ENCODE peak calls at places on chromosome 19, in four cellular contexts. M is GM10248, X is T-helper 2 cell, Y is NCI-H774. N is an unnamed sample.

GRCh38 chr19:52778811-52779210 is 7.8 kb downstream of the ZNF600 start:
- DNase-seq in M (peak), Y (no peak), X (peak), N (no peak)

GRCh38 chr19:7513809-7514642 is 1.9 kb upstream of the ZNF358 start:
- DNase-seq in M (no peak), Y (no peak), X (no peak), N (no peak)

GRCh38 chr19:1862424-1863307 is 713 bp downstream of the KLF16 start:
- DNase-seq in X (peak), M (peak), Y (peak), N (no peak)

GRCh38 chr19:45952691-45953505 is 20.8 kb downstream of the NOVA2 start:
- DNase-seq in M (peak), Y (peak), X (peak), N (no peak)

GRCh38 chr19:32675720-32676185 is at the start of gene RGS9BP:
- DNase-seq in X (peak), M (peak), Y (peak), N (no peak)

GRCh38 chr19:51735759-51736449 is 12.1 kb upstream of the HAS1 start:
- DNase-seq in Y (no peak), M (no peak), X (no peak), N (peak)

GRCh38 chr19:45523642-45524256 is 16.5 kb downstream of the VASP start:
- DNase-seq in M (peak), X (peak), Y (peak), N (no peak)

GRCh38 chr19:28316464-28316863 is 896.5 kb downstream of the UQCRFS1 start:
- DNase-seq in Y (no peak), X (no peak), M (no peak), N (no peak)

GRCh38 chr19:40646564-40647254 is 43.7 kb downstream of the NUMBL start:
- DNase-seq in Y (no peak), X (no peak), M (no peak), N (no peak)

GRCh38 chr19:4538601-4538954 is 1.3 kb downstream of the LRG1 start:
- DNase-seq in Y (peak), X (no peak), M (no peak), N (no peak)

GRCh38 chr19:719636-720377 is 11.1 kb downstream of the PALM start:
- DNase-seq in M (no peak), Y (no peak), X (peak), N (no peak)

GRCh38 chr19:56477429-56478338 is 539 bp upstream of the ZNF667 start:
- DNase-seq in X (peak), M (no peak), Y (peak), N (peak)

GRCh38 chr19:1069009-1069779 is 2.2 kb downstream of the ARHGAP45 start:
- DNase-seq in M (peak), X (peak), Y (no peak), N (no peak)

GRCh38 chr19:4108767-4109625 is 14.9 kb downstream of the MAP2K2 start:
- DNase-seq in M (peak), X (peak), Y (no peak), N (no peak)

GRCh38 chr19:40348961-40349507 is 539 bp downstream of the PLD3 start:
- DNase-seq in M (no peak), Y (peak), X (peak), N (peak)

GRCh38 chr19:29576761-29577661 is 29.1 kb upstream of the POP4 start:
- DNase-seq in M (peak), Y (no peak), X (no peak), N (no peak)

GRCh38 chr19:13995878-13996765 is 10.0 kb downstream of the RFX1 start:
- DNase-seq in Y (no peak), X (no peak), M (no peak), N (no peak)

GRCh38 chr19:43430142-43430710 is 15.5 kb downstream of the TEX101 start:
- DNase-seq in Y (no peak), M (no peak), X (no peak), N (no peak)

GRCh38 chr19:3506384-3507340 is 551 bp downstream of the FZR1 start:
- DNase-seq in M (peak), X (peak), Y (no peak), N (no peak)

GRCh38 chr19:12782424-12783225 is 7.3 kb upstream of the HOOK2 start:
- DNase-seq in X (peak), M (peak), Y (peak), N (no peak)

GRCh38 chr19:13044160-13044853 is 49.0 kb downstream of the NFIX start:
- DNase-seq in Y (peak), M (no peak), X (no peak), N (no peak)

GRCh38 chr19:47438793-47439220 is 19.5 kb upstream of the MEIS3 start:
- DNase-seq in Y (peak), M (no peak), X (no peak), N (no peak)

GRCh38 chr19:47107201-47107952 is 6.2 kb downstream of the ZC3H4 start:
- DNase-seq in Y (no peak), X (peak), M (no peak), N (no peak)

GRCh38 chr19:41431426-41432386 is 4.5 kb upstream of the B3GNT8 start:
- DNase-seq in Y (no peak), X (peak), M (no peak), N (no peak)

GRCh38 chr19:31344403-31344802 is 4.8 kb downstream of the TSHZ3 start:
- DNase-seq in Y (no peak), X (no peak), M (no peak), N (no peak)

GRCh38 chr19:12364391-12365093 is 941 bp downstream of the ZNF442 start:
- DNase-seq in M (peak), Y (no peak), X (no peak), N (no peak)

GRCh38 chr19:38430931-38431330 is 2.6 kb upstream of the RYR1 start:
- DNase-seq in Y (no peak), M (no peak), X (no peak), N (no peak)

GRCh38 chr19:44512326-44513298 is 12.3 kb upstream of the ZNF180 start:
- DNase-seq in Y (no peak), M (no peak), X (no peak), N (peak)

GRCh38 chr19:52602931-52603330 is 32.8 kb downstream of the ZNF701 start:
- DNase-seq in Y (no peak), M (no peak), X (no peak), N (no peak)

GRCh38 chr19:49057636-49058234 is at the start of gene CGB7:
- DNase-seq in Y (peak), X (peak), M (no peak), N (no peak)

GRCh38 chr19:43674630-43674982 is 4.6 kb upstream of the PLAUR start:
- DNase-seq in M (no peak), X (no peak), Y (no peak), N (no peak)

GRCh38 chr19:8305798-8306197 is 2.4 kb downstream of the CD320 start:
- DNase-seq in X (no peak), M (no peak), Y (no peak), N (no peak)

GRCh38 chr19:11577451-11578341 is at the start of gene ACP5:
- DNase-seq in M (no peak), X (no peak), Y (no peak), N (no peak)

GRCh38 chr19:52694921-52695320 is 39.9 kb downstream of the ZNF611 start:
- DNase-seq in X (no peak), M (no peak), Y (no peak), N (no peak)

GRCh38 chr19:18020212-18021067 is 12.5 kb downstream of the ARRDC2 start:
- DNase-seq in X (no peak), M (peak), Y (no peak), N (no peak)

GRCh38 chr19:7928741-7929701 is 3.1 kb upstream of the CTXN1 start:
- DNase-seq in M (peak), Y (no peak), X (peak), N (peak)

GRCh38 chr19:19103167-19103566 is 35.1 kb downstream of the TMEM161A start:
- DNase-seq in Y (no peak), M (no peak), X (no peak), N (no peak)

N was measured in AG09309.